ENCODE peak calls at places on chromosomes 3 and 15, in ten cellular contexts. B is heart right ventricle, U is psoas muscle, R is mucosa of descending colon, E is astrocyte, T is heart left ventricle, J is tibial artery, K is adrenal gland, L is ascending aorta, S is lower lobe of right lung. W is an unnamed sample. For H3K36me3, the result is how much of the 10 kb centered on the place peaks cover.

GRCh38 chr15:57962887-57963286 is 102.6 kb downstream of the ALDH1A2 start:
- DNase-seq in R (no peak), S (no peak), B (no peak), T (no peak), J (no peak), E (no peak), L (no peak), K (no peak), U (no peak), W (no peak)

GRCh38 chr3:117398166-117398954 is 688.8 kb downstream of the TUSC7 start:
- DNase-seq in U (no peak), E (no peak), K (no peak), S (no peak), R (no peak), T (no peak), B (no peak), L (no peak), J (no peak), W (no peak)

GRCh38 chr3:4979401-4980228 is at the start of gene BHLHE40:
- DNase-seq in U (no peak), E (no peak), S (peak), B (no peak), T (no peak), K (peak), L (no peak), R (no peak), J (no peak), W (peak)

GRCh38 chr3:90091557-90091956 is 984.1 kb downstream of the EPHA3 start:
- DNase-seq in L (no peak), R (no peak), B (peak), K (no peak), S (no peak), T (peak), J (no peak), U (no peak), E (peak), W (no peak)

GRCh38 chr15:89999676-90000174 is 1.4 kb upstream of the ZNF710 start:
- DNase-seq in U (no peak), T (no peak), E (peak), L (no peak), J (no peak), R (no peak), B (peak), K (no peak), S (peak), W (no peak)

GRCh38 chr15:31499953-31500808 is 173.5 kb downstream of the KLF13 start:
- DNase-seq in J (no peak), T (no peak), B (no peak), L (no peak), U (no peak), E (no peak), S (no peak), R (no peak), K (no peak), W (no peak)

GRCh38 chr3:165466856-165467255 is 270.7 kb upstream of the SLITRK3 start:
- DNase-seq in L (no peak), B (no peak), J (no peak), R (no peak), S (no peak), E (peak), T (no peak), U (no peak), K (no peak), W (no peak)

GRCh38 chr3:73765878-73766564 is 141.3 kb upstream of the PDZRN3 start:
- DNase-seq in T (no peak), J (no peak), R (no peak), K (no peak), S (no peak), U (no peak), E (peak), L (no peak), B (peak), W (no peak)

GRCh38 chr3:2661078-2661477 is 449.1 kb downstream of the IL5RA start:
- DNase-seq in J (no peak), S (no peak), E (no peak), L (no peak), K (no peak), U (no peak), R (no peak), T (no peak), B (no peak), W (no peak)

GRCh38 chr15:95916568-95916967 is 413.9 kb upstream of the NR2F2 start:
- DNase-seq in L (no peak), U (no peak), K (no peak), T (no peak), B (no peak), R (no peak), S (no peak), E (no peak), J (no peak), W (no peak)

GRCh38 chr3:127455541-127456450 is 134.7 kb downstream of the TPRA1 start:
- DNase-seq in L (no peak), U (peak), E (peak), B (peak), R (peak), K (peak), S (peak), T (peak), J (peak), W (peak)

GRCh38 chr3:172181936-172182708 is 142.7 kb downstream of the FNDC3B start:
- DNase-seq in E (peak), B (no peak), R (peak), S (no peak), U (no peak), T (no peak), L (no peak), K (peak), J (no peak), W (no peak)

GRCh38 chr3:168977696-168978374 is 685.7 kb downstream of the MECOM start:
- DNase-seq in K (no peak), E (peak), U (no peak), S (no peak), T (no peak), R (no peak), B (peak), L (no peak), J (no peak), W (no peak)

GRCh38 chr3:100708644-100708988 is 678 bp upstream of the TFG start:
- DNase-seq in U (no peak), L (no peak), S (no peak), K (no peak), J (no peak), E (no peak), T (no peak), B (no peak), R (no peak), W (no peak)

GRCh38 chr3:187831125-187832051 is 86.1 kb upstream of the BCL6 start:
- DNase-seq in T (no peak), J (no peak), S (no peak), R (no peak), L (no peak), K (no peak), B (no peak), U (no peak), E (no peak), W (no peak)

GRCh38 chr3:155190686-155191085 is 102.8 kb downstream of the STRIT1 start:
- DNase-seq in U (no peak), R (no peak), E (no peak), S (no peak), T (no peak), L (no peak), J (no peak), B (no peak), K (no peak), W (no peak)

GRCh38 chr15:95875141-95875643 is 455.3 kb upstream of the NR2F2 start:
- DNase-seq in S (no peak), E (peak), B (peak), T (peak), R (no peak), J (peak), L (peak), U (no peak), K (peak), W (no peak)

GRCh38 chr15:90529369-90530249 is at the start of gene CRTC3:
- DNase-seq in T (peak), S (peak), J (peak), E (peak), R (peak), U (peak), K (peak), L (no peak), B (peak), W (peak)

GRCh38 chr3:179421500-179421899 is 29.8 kb downstream of the GNB4 start:
- DNase-seq in K (no peak), R (no peak), B (peak), S (no peak), E (no peak), J (peak), L (no peak), T (peak), U (no peak), W (no peak)
- TF ChIP-seq CTCF in K (no peak), R (no peak), B (peak), S (peak), E (peak), J (peak), L (peak), T (peak), U (peak), W (no peak)

GRCh38 chr15:88802991-88803240 is 320 bp upstream of the ACAN start:
- DNase-seq in B (no peak), U (no peak), T (no peak), L (no peak), K (no peak), R (no peak), E (no peak), S (no peak), J (no peak), W (no peak)
- H3K4me3 ChIP-seq in B (peak), U (peak), T (peak), L (peak), K (no peak), R (no peak), E (peak), S (no peak), J (peak), W (no peak)

GRCh38 chr3:15083190-15083700 is 15.7 kb downstream of the RBSN start:
- DNase-seq in E (no peak), U (no peak), B (no peak), R (no peak), S (no peak), J (no peak), K (no peak), L (no peak), T (no peak), W (no peak)

GRCh38 chr3:15086699-15087098 is 12.2 kb downstream of the RBSN start:
- DNase-seq in E (no peak), L (no peak), R (no peak), K (no peak), T (no peak), S (no peak), J (no peak), B (no peak), U (no peak), W (no peak)

GRCh38 chr3:15094187-15094875 is 4.6 kb downstream of the RBSN start:
- DNase-seq in U (no peak), J (peak), E (no peak), L (no peak), S (no peak), T (no peak), K (no peak), B (no peak), R (no peak), W (no peak)

GRCh38 chr3:15086263-15086662 is 12.7 kb downstream of the RBSN start:
- DNase-seq in B (no peak), S (no peak), R (no peak), K (no peak), J (no peak), L (no peak), U (no peak), T (no peak), E (no peak), W (no peak)

GRCh38 chr3:15089201-15089600 is 9.7 kb downstream of the RBSN start:
- DNase-seq in L (no peak), R (no peak), E (no peak), T (no peak), U (no peak), S (no peak), K (no peak), J (no peak), B (no peak), W (no peak)
- H3K36me3 ChIP-seq in L (half or more), R (under half), E (under half), T (half or more), U (under half), S (half or more), K (half or more), J (half or more), B (under half), W (under half)

GRCh38 chr3:146593776-146594175 is 11.4 kb downstream of the PLSCR5 start:
- DNase-seq in J (no peak), K (no peak), S (no peak), T (no peak), E (no peak), L (no peak), B (no peak), R (no peak), U (no peak), W (no peak)

GRCh38 chr3:146598486-146598885 is 6.7 kb downstream of the PLSCR5 start:
- DNase-seq in R (no peak), L (no peak), B (no peak), K (no peak), E (peak), S (no peak), J (no peak), T (no peak), U (no peak), W (no peak)

GRCh38 chr3:146590521-146590920 is 14.6 kb downstream of the PLSCR5 start:
- DNase-seq in B (no peak), K (no peak), U (no peak), L (no peak), S (no peak), R (no peak), T (no peak), E (no peak), J (no peak), W (no peak)

GRCh38 chr3:146589899-146590508 is 15.1 kb downstream of the PLSCR5 start:
- DNase-seq in K (peak), L (no peak), J (no peak), B (peak), S (no peak), R (no peak), E (peak), U (no peak), T (no peak), W (no peak)

DNA sequence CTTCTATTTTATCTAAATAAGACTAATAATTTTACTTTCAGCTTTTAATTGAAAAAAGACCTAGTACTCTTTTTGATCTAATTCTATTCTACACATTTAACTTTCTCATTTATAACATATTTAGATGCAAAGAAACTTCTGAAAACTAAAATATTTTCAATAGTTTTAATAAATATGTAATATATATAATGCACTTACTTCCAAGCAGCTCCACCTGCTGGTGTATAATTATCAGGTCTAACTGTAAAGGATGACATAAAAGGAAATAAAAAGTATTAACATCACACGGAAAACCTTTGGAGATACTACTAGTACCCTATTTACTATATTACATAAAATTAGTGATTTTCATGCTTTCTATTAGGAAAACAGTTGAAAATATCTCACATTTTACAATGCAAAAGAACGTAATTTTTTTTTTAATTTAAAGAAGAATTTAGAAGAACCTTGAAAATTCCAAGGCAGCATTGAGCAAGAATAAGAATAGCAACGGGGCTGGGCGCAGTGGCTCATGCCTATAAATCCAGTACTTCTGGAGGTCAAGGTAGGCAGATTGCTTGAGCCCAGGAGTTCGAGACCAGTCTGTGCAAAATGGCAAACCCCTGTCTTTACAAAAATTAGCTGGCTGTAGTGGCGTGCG is 10.2 kb downstream of the PLSCR5 start:
- DNase-seq in J (no peak), E (no peak), T (no peak), R (no peak), B (no peak), U (no peak), S (no peak), K (no peak), L (no peak), W (no peak)
- TF ChIP-seq CTCF in J (no peak), E (peak), T (peak), R (no peak), B (peak), U (peak), S (peak), K (peak), L (peak), W (peak)

DNA sequence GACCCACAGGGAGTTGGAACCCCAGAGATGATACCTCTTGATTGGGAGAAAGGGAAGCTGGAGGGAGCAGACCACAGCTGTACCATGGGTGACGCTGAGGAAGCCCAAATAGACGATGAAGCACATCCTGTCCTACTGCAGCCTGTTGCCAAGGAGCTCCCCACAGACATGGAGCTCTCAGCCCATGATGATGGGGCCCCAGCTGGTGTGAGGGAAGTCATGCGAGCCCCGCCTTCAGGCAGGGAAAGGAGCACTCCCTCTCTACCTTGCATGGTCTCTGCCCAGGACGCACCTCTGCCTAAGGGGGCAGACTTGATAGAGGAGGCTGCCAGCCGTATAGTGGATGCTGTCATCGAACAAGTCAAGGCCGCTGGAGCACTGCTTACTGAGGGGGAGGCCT is 201.1 kb downstream of the AKAP13 start:
- DNase-seq in U (peak), S (peak), E (no peak), T (peak), L (peak), K (peak), R (peak), J (peak), B (peak), W (peak)
- H3K4me3 ChIP-seq in U (peak), S (peak), E (no peak), T (peak), L (peak), K (no peak), R (peak), J (peak), B (peak), W (peak)

GRCh38 chr3:112667599-112667998 is 26.7 kb upstream of the CCDC80 start:
- DNase-seq in L (no peak), T (no peak), R (no peak), U (no peak), E (no peak), K (no peak), S (no peak), J (no peak), B (no peak), W (no peak)
- H3K36me3 ChIP-seq in L (under half), T (under half), R (under half), U (under half), E (under half), K (under half), S (under half), J (under half), B (under half), W (under half)

GRCh38 chr15:64096486-64097431 is 977 bp downstream of the SNX1 start:
- DNase-seq in E (peak), R (peak), J (no peak), B (no peak), L (no peak), K (no peak), T (no peak), S (no peak), U (no peak), W (no peak)
- TF ChIP-seq CTCF in E (no peak), R (no peak), J (no peak), B (no peak), L (peak), K (no peak), T (no peak), S (no peak), U (no peak), W (no peak)

DNA sequence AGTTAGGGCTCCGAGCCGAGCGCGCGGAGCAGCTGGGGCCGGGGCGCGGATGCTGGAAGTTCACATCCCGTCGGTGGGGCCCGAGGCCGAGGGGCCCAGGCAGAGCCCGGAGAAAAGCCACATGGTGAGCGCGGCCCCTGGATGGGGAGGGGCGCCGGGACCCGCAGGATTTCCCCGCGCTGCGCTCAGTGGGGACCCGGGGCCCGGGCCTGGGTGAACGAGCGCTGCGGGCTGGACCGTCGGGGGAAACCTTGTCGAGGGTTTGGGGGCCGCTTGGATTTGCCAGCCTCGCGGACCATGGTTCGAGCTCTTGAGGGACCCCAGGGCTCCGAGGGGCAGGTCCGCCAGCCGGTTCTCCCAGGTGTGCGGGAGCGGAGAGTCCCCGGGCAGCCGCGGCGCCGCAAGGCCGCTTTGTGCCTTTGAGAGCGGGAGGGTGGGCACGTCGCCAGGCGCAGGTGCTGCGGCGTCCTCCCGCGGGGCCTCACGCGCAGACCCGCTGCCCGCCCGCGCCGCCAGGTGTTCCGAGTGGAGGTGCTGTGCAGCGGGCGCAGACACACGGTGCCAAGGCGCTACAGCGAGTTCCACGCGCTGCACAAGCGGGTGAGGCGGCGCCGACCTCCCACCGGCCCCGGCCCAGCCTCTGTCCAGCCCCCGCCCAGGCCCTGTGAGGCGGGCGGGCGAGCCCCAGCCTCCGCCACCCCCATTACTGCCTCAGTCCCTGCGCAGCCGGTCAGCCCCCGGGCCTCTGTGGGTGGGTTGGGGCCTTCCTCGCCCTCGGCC is at the start of gene SNX22:
- DNase-seq in S (peak), B (no peak), E (no peak), K (no peak), R (peak), U (no peak), J (peak), L (no peak), T (peak), W (peak)
- H3K4me3 ChIP-seq in S (peak), B (peak), E (peak), K (peak), R (no peak), U (peak), J (peak), L (peak), T (peak), W (peak)

GRCh38 chr3:129576514-129577345 is 29.7 kb downstream of the PLXND1 start:
- DNase-seq in R (peak), B (no peak), E (no peak), K (peak), L (peak), T (no peak), S (peak), U (no peak), J (no peak), W (peak)
- H3K36me3 ChIP-seq in R (under half), B (under half), E (under half), K (under half), L (half or more), T (half or more), S (half or more), U (under half), J (under half), W (under half)